ENCODE peak calls at places on chromosomes 2 and 18, in nine cellular contexts. H is osteocyte; W is COR-L47; Y is NCI-H510A; R is A549; A is NCI-H146; G is stimulated activated CD8-positive, alpha-beta memory T cell treated with anti-CD3 and anti-CD28 coated beads, Interleukin-12 subunit alpha, Interleukin-12 subunit beta, amount 100 ng/mL, for 1 hour; M is T1000; S is ELF-1. I is an unnamed sample.

GRCh38 chr2:225041871-225042799 is at the start of gene DOCK10:
- DNase-seq in M (peak; percentile 46), Y (peak; percentile 21), W (no peak), A (no peak), H (no peak), R (peak; percentile 21), G (peak; percentile 35), S (peak; percentile 32), I (peak; percentile 31)

GRCh38 chr2:205716126-205716525 is 33.8 kb downstream of the NRP2 start:
- DNase-seq in M (no peak), A (peak; percentile 59), G (no peak), Y (no peak), W (no peak), S (peak; percentile 87), H (no peak), R (peak; percentile 37), I (no peak)

GRCh38 chr18:73891572-73892421 is 255.8 kb downstream of the FBXO15 start:
- DNase-seq in S (peak; percentile 76), R (no peak), Y (peak; percentile 70), A (peak; percentile 70), M (no peak), H (no peak), G (no peak), W (peak; percentile 28), I (no peak)

GRCh38 chr2:165870346-165870745 is 76.3 kb upstream of the GALNT3 start:
- DNase-seq in A (peak; percentile 8), G (no peak), Y (no peak), R (no peak), W (no peak), M (no peak), S (no peak), H (no peak), I (no peak)

GRCh38 chr2:85796549-85797262 is 42.9 kb downstream of the ATOH8 start:
- DNase-seq in W (peak; percentile 35), H (no peak), A (no peak), M (no peak), S (peak; percentile 66), Y (no peak), R (no peak), G (no peak), I (no peak)

GRCh38 chr2:37780097-37780676 is 108.7 kb upstream of the CDC42EP3 start:
- DNase-seq in A (no peak), H (no peak), S (peak; percentile 33), M (no peak), R (no peak), Y (no peak), W (no peak), G (no peak), I (no peak)

GRCh38 chr2:177395594-177395993 is 3.0 kb downstream of the AGPS start:
- DNase-seq in G (no peak), Y (no peak), H (no peak), A (no peak), W (no peak), R (no peak), M (no peak), S (no peak), I (no peak)

GRCh38 chr18:12426924-12427323 is 19.2 kb downstream of the PRELID3A start:
- DNase-seq in R (no peak), M (no peak), Y (no peak), S (no peak), H (no peak), A (no peak), G (no peak), W (no peak), I (no peak)

GRCh38 chr2:217935245-217935879 is 67.4 kb downstream of the TNS1 start:
- DNase-seq in M (no peak), R (no peak), H (no peak), S (no peak), Y (no peak), G (no peak), W (no peak), A (no peak), I (no peak)

GRCh38 chr2:24739355-24740025 is 53.7 kb downstream of the PTRHD1 start:
- DNase-seq in R (no peak), Y (no peak), S (no peak), G (no peak), M (no peak), H (no peak), W (no peak), A (no peak), I (no peak)

GRCh38 chr2:178280261-178280852 is 86.0 kb downstream of the OSBPL6 start:
- DNase-seq in M (no peak), H (no peak), G (no peak), Y (no peak), W (peak; percentile 42), A (peak; percentile 1), S (no peak), R (peak; percentile 30), I (no peak)

GRCh38 chr2:39024833-39025232 is 96.0 kb downstream of the SOS1 start:
- DNase-seq in H (no peak), A (no peak), M (no peak), W (no peak), S (no peak), Y (no peak), G (no peak), R (no peak), I (no peak)

GRCh38 chr2:73969356-73969755 is 15.4 kb upstream of the TET3 start:
- DNase-seq in A (no peak), G (no peak), W (no peak), Y (no peak), M (no peak), S (peak; percentile 17), H (no peak), R (no peak), I (no peak)

GRCh38 chr2:191030521-191031154 is 16.7 kb upstream of the STAT1 start:
- DNase-seq in R (peak; percentile 40), M (no peak), S (peak; percentile 24), W (peak; percentile 50), G (no peak), H (no peak), A (peak; percentile 44), Y (no peak), I (no peak)

GRCh38 chr2:188966079-188966571 is 8.0 kb upstream of the COL3A1 start:
- DNase-seq in G (no peak), W (no peak), H (no peak), Y (no peak), M (no peak), S (no peak), A (no peak), R (no peak), I (no peak)

GRCh38 chr2:69211111-69211510 is 175.9 kb downstream of the GFPT1 start:
- DNase-seq in G (no peak), Y (no peak), R (no peak), W (no peak), M (no peak), H (no peak), A (no peak), S (no peak), I (no peak)

GRCh38 chr2:58032751-58033055 is 13.9 kb upstream of the VRK2 start:
- DNase-seq in Y (no peak), W (no peak), A (no peak), G (no peak), S (peak; percentile 3), R (no peak), M (no peak), H (no peak), I (no peak)

GRCh38 chr2:47173986-47174730 is 19.1 kb upstream of the STPG4 start:
- DNase-seq in S (no peak), H (no peak), Y (no peak), G (no peak), M (no peak), A (no peak), R (no peak), W (no peak), I (no peak)

GRCh38 chr2:62457555-62457954 is 48.4 kb downstream of the TMEM17 start:
- DNase-seq in M (no peak), R (no peak), A (peak; percentile 66), S (no peak), H (no peak), G (no peak), W (no peak), Y (no peak), I (no peak)

GRCh38 chr18:61635901-61636528 is 256.8 kb downstream of the RNF152 start:
- DNase-seq in Y (peak; percentile 80), S (peak; percentile 89), W (peak; percentile 77), R (no peak), G (no peak), A (peak; percentile 90), H (no peak), M (no peak), I (no peak)

GRCh38 chr18:9704233-9705118 is 3.6 kb upstream of the RAB31 start:
- DNase-seq in H (no peak), R (no peak), Y (no peak), S (no peak), W (no peak), M (no peak), G (no peak), A (no peak), I (no peak)